ENCODE peak calls at places on chromosomes 7 and 10, in five cellular contexts. One of them, this sample, is unnamed.

GRCh38 chr10:60189861-60190475 is 199.7 kb downstream of the ANK3 start:
- DNase-seq in DND-41: no peak
- DNase-seq in lower lobe of right lung: no peak
- DNase-seq in GM12865: no peak
- DNase-seq in K562: no peak
- DNase-seq in this sample: no peak

GRCh38 chr10:89644967-89645741 is at the start of gene PANK1:
- DNase-seq in DND-41: peak; percentile 89
- DNase-seq in lower lobe of right lung: peak; percentile 83
- DNase-seq in GM12865: peak; percentile 87
- DNase-seq in K562: peak; percentile 66
- DNase-seq in this sample: peak; percentile 64

GRCh38 chr10:15209827-15210509 is 41.5 kb upstream of the NMT2 start:
- DNase-seq in DND-41: peak; percentile 82
- DNase-seq in lower lobe of right lung: peak; percentile 69
- DNase-seq in GM12865: peak; percentile 82
- DNase-seq in K562: peak; percentile 76
- DNase-seq in this sample: peak; percentile 90

GRCh38 chr10:72259491-72260214 is 14.1 kb upstream of the DDIT4 start:
- DNase-seq in DND-41: peak; percentile 33
- DNase-seq in lower lobe of right lung: no peak
- DNase-seq in GM12865: peak; percentile 62
- DNase-seq in K562: peak; percentile 12
- DNase-seq in this sample: no peak

GRCh38 chr10:45427305-45427955 is 53.4 kb downstream of the ALOX5 start:
- DNase-seq in DND-41: no peak
- DNase-seq in lower lobe of right lung: no peak
- DNase-seq in GM12865: no peak
- DNase-seq in K562: no peak
- DNase-seq in this sample: no peak

GRCh38 chr7:30446266-30446665 is 32.3 kb downstream of the NOD1 start:
- DNase-seq in DND-41: no peak
- DNase-seq in lower lobe of right lung: no peak
- DNase-seq in GM12865: no peak
- DNase-seq in K562: no peak
- DNase-seq in this sample: no peak

GRCh38 chr7:77786018-77786417 is 12.2 kb downstream of the TMEM60 start:
- DNase-seq in DND-41: no peak
- DNase-seq in lower lobe of right lung: no peak
- DNase-seq in GM12865: no peak
- DNase-seq in K562: no peak
- DNase-seq in this sample: no peak

GRCh38 chr10:17216217-17216900 is 11.7 kb upstream of the VIM start:
- DNase-seq in DND-41: no peak
- DNase-seq in lower lobe of right lung: peak; percentile 49
- DNase-seq in GM12865: peak; percentile 83
- DNase-seq in K562: peak; percentile 82
- DNase-seq in this sample: peak; percentile 29

GRCh38 chr10:58666024-58666423 is 153.4 kb downstream of the BICC1 start:
- DNase-seq in DND-41: no peak
- DNase-seq in lower lobe of right lung: no peak
- DNase-seq in GM12865: peak; percentile 50
- DNase-seq in K562: no peak
- DNase-seq in this sample: no peak

GRCh38 chr7:90688826-90689225 is 92.7 kb downstream of the CDK14 start:
- DNase-seq in DND-41: no peak
- DNase-seq in lower lobe of right lung: no peak
- DNase-seq in GM12865: no peak
- DNase-seq in K562: no peak
- DNase-seq in this sample: no peak

GRCh38 chr10:87551324-87551723 is 46.6 kb downstream of the MINPP1 start:
- DNase-seq in DND-41: no peak
- DNase-seq in lower lobe of right lung: no peak
- DNase-seq in GM12865: no peak
- DNase-seq in K562: no peak
- DNase-seq in this sample: no peak

GRCh38 chr7:136956232-136956631 is 87.8 kb downstream of the CHRM2 start:
- DNase-seq in DND-41: no peak
- DNase-seq in lower lobe of right lung: no peak
- DNase-seq in GM12865: no peak
- DNase-seq in K562: no peak
- DNase-seq in this sample: no peak

GRCh38 chr7:107592361-107593024 is 12.4 kb downstream of the BCAP29 start:
- DNase-seq in DND-41: no peak
- DNase-seq in lower lobe of right lung: no peak
- DNase-seq in GM12865: no peak
- DNase-seq in K562: no peak
- DNase-seq in this sample: no peak

GRCh38 chr7:91894781-91895480 is 14.4 kb upstream of the MTERF1 start:
- DNase-seq in DND-41: no peak
- DNase-seq in lower lobe of right lung: no peak
- DNase-seq in GM12865: no peak
- DNase-seq in K562: peak; percentile 48
- DNase-seq in this sample: no peak

GRCh38 chr7:159145544-159145891 is 851 bp upstream of the VIPR2 start:
- DNase-seq in DND-41: no peak
- DNase-seq in lower lobe of right lung: no peak
- DNase-seq in GM12865: no peak
- DNase-seq in K562: no peak
- DNase-seq in this sample: no peak

GRCh38 chr7:39741942-39742623 is 118.7 kb downstream of the RALA start:
- DNase-seq in DND-41: peak; percentile 40
- DNase-seq in lower lobe of right lung: peak; percentile 72
- DNase-seq in GM12865: peak; percentile 42
- DNase-seq in K562: peak; percentile 60
- DNase-seq in this sample: peak; percentile 16

GRCh38 chr10:71456631-71457030 is 59.9 kb downstream of the CDH23 start:
- DNase-seq in DND-41: no peak
- DNase-seq in lower lobe of right lung: no peak
- DNase-seq in GM12865: no peak
- DNase-seq in K562: no peak
- DNase-seq in this sample: no peak

GRCh38 chr7:106848851-106849442 is 16.1 kb upstream of the PIK3CG start:
- DNase-seq in DND-41: no peak
- DNase-seq in lower lobe of right lung: no peak
- DNase-seq in GM12865: no peak
- DNase-seq in K562: peak; percentile 61
- DNase-seq in this sample: no peak

GRCh38 chr10:1654247-1654646 is 83.1 kb downstream of the ADARB2 start:
- DNase-seq in DND-41: no peak
- DNase-seq in lower lobe of right lung: no peak
- DNase-seq in GM12865: no peak
- DNase-seq in K562: no peak
- DNase-seq in this sample: no peak

GRCh38 chr10:122044045-122044661 is 55.2 kb downstream of the TACC2 start:
- DNase-seq in DND-41: no peak
- DNase-seq in lower lobe of right lung: no peak
- DNase-seq in GM12865: no peak
- DNase-seq in K562: no peak
- DNase-seq in this sample: no peak

GRCh38 chr10:61688551-61689308 is 26.0 kb downstream of the CABCOCO1 start:
- DNase-seq in DND-41: no peak
- DNase-seq in lower lobe of right lung: no peak
- DNase-seq in GM12865: no peak
- DNase-seq in K562: no peak
- DNase-seq in this sample: no peak

GRCh38 chr7:47008461-47008860 is 573.5 kb downstream of the TNS3 start:
- DNase-seq in DND-41: no peak
- DNase-seq in lower lobe of right lung: no peak
- DNase-seq in GM12865: no peak
- DNase-seq in K562: no peak
- DNase-seq in this sample: no peak

GRCh38 chr10:101611506-101611905 is 23.4 kb downstream of the DPCD start:
- DNase-seq in DND-41: no peak
- DNase-seq in lower lobe of right lung: no peak
- DNase-seq in GM12865: peak; percentile 14
- DNase-seq in K562: no peak
- DNase-seq in this sample: no peak

GRCh38 chr10:125014984-125015944 is 73.3 kb downstream of the ZRANB1 start:
- DNase-seq in DND-41: no peak
- DNase-seq in lower lobe of right lung: no peak
- DNase-seq in GM12865: no peak
- DNase-seq in K562: no peak
- DNase-seq in this sample: no peak

DNA sequence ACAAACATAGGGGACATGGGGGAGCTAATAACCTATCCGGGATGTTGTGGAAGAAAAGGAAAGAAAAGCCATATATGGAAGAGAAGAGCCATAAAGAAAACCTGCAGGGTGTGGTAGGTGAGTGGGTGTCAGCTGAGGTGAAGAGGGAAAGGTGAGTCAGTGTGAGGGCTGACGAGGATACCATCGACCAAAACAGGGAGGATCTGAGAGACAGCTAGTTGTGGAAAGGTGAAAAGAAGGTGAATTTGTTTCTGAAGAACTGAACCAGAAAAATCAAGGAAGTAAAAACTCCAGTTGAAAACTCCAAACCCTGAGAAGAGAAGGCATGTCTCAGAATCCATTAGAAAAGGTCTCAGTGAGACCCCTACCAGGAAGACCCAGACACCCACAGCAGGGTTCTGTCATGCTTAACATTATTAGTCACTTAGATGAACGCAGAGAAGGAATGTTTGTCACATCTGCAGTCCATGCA is 4.1 kb downstream of the BLNK start:
- DNase-seq in DND-41: no peak
- DNase-seq in lower lobe of right lung: no peak
- DNase-seq in GM12865: no peak
- DNase-seq in K562: no peak
- DNase-seq in this sample: no peak
- H3K4me3 ChIP-seq in DND-41: no peak overlapping the region
- H3K4me3 ChIP-seq in lower lobe of right lung: no peak overlapping the region
- H3K4me3 ChIP-seq in GM12865: peak overlapping the region; percentile 81
- H3K4me3 ChIP-seq in K562: no peak overlapping the region
- H3K4me3 ChIP-seq in this sample: no peak overlapping the region

GRCh38 chr7:44196450-44196872 is 4.3 kb upstream of the YKT6 start:
- DNase-seq in DND-41: peak; percentile 67
- DNase-seq in lower lobe of right lung: no peak
- DNase-seq in GM12865: peak; percentile 50
- DNase-seq in K562: peak; percentile 71
- DNase-seq in this sample: no peak
- TF ChIP-seq CTCF in DND-41: peak; percentile 87
- TF ChIP-seq CTCF in lower lobe of right lung: peak; percentile 56
- TF ChIP-seq CTCF in GM12865: peak; percentile 67
- TF ChIP-seq CTCF in K562: peak; percentile 88
- TF ChIP-seq CTCF in this sample: peak; percentile 63

GRCh38 chr10:123136806-123137642 is 1.3 kb downstream of the HMX3 start:
- DNase-seq in DND-41: no peak
- DNase-seq in lower lobe of right lung: no peak
- DNase-seq in GM12865: peak; percentile 74
- DNase-seq in K562: peak; percentile 41
- DNase-seq in this sample: no peak
- H3K4me3 ChIP-seq in DND-41: no peak overlapping the region
- H3K4me3 ChIP-seq in lower lobe of right lung: peak overlapping the region; percentile 53
- H3K4me3 ChIP-seq in GM12865: peak overlapping the region; percentile 73
- H3K4me3 ChIP-seq in K562: peak overlapping the region; percentile 73
- H3K4me3 ChIP-seq in this sample: peak overlapping the region; percentile 9

DNA sequence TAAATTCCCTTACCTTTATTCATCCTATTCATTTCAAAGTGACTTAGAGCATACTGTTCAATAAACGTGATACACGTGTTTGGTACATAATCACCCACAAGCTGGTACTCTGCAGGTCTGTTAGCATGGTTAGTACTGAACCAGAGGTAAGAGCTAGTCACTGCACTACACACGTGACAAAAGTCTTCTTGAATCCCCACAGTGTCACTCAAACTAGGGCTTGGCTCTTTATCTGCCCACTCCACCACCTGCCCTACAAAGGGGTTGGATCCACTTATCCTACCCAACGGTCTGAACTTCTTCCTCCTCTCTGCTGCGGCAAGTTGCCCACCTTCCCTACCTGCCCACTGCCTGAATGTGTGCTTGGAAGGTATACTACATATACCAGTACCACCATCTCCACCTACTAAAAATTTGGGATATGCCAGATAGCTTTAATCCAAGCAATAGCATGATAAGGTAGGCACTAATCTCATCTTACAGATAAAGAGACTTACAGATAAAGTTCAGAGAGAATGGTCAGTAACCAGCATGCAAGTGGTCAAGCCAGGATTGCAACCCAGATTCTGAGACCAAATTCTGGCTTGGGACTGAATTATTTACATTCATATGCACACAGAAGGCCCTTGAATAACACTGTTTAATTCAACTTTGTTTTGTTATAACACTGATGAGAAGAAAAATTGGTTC is 92.2 kb downstream of the SGMS1 start:
- DNase-seq in DND-41: no peak
- DNase-seq in lower lobe of right lung: no peak
- DNase-seq in GM12865: no peak
- DNase-seq in K562: no peak
- DNase-seq in this sample: no peak
- TF ChIP-seq CTCF in DND-41: no peak
- TF ChIP-seq CTCF in lower lobe of right lung: no peak
- TF ChIP-seq CTCF in GM12865: no peak
- TF ChIP-seq CTCF in K562: no peak
- TF ChIP-seq CTCF in this sample: no peak

This sample was measured in CD8-positive, alpha-beta T cell.